ENCODE peak calls at places on chromosomes 4 and X, in nine cellular contexts. J is suprapubic skin, X is fibroblast of lung, G is PC-3, E is upper lobe of left lung, V is adrenal gland, Y is mesenchymal stem cell, B is Panc1, N is H9. W is an unnamed sample.

GRCh38 chrX:152637649-152638442 is at the start of gene GABRQ:
- DNase-seq in Y (no peak), B (no peak), V (peak), G (no peak), N (peak), J (no peak), X (peak), E (no peak), W (peak)

GRCh38 chrX:255923-256331 is 25.3 kb upstream of the PLCXD1 start:
- DNase-seq in E (no peak), Y (no peak), G (no peak), B (no peak), J (no peak), N (no peak), V (no peak), X (no peak), W (no peak)

GRCh38 chr4:2333356-2333841 is 71.5 kb upstream of the MXD4 start:
- DNase-seq in Y (no peak), N (no peak), G (no peak), E (peak), X (peak), J (no peak), V (peak), B (no peak), W (no peak)

GRCh38 chr4:103429283-103429682 is 231.1 kb upstream of the CENPE start:
- DNase-seq in G (no peak), X (no peak), Y (no peak), E (no peak), V (no peak), N (peak), B (no peak), J (no peak), W (no peak)

GRCh38 chrX:53357799-53358530 is 64.5 kb downstream of the SMC1A start:
- DNase-seq in X (peak), G (no peak), E (no peak), N (peak), B (no peak), J (no peak), V (peak), Y (peak), W (no peak)

GRCh38 chr4:21380861-21381260 is 567.7 kb downstream of the KCNIP4 start:
- DNase-seq in G (no peak), B (no peak), N (no peak), J (no peak), Y (no peak), E (no peak), X (no peak), V (no peak), W (no peak)

GRCh38 chr4:125316391-125316780 is 1.6 kb downstream of the FAT4 start:
- DNase-seq in Y (no peak), J (peak), G (peak), N (peak), E (peak), X (no peak), V (peak), B (no peak), W (peak)

GRCh38 chr4:154877110-154877760 is 96.2 kb downstream of the RBM46 start:
- DNase-seq in B (no peak), X (peak), G (peak), V (no peak), J (no peak), E (no peak), N (no peak), Y (no peak), W (no peak)

GRCh38 chr4:107853444-107854325 is 29.0 kb downstream of the SGMS2 start:
- DNase-seq in J (no peak), Y (peak), G (peak), X (peak), E (no peak), B (no peak), V (no peak), N (no peak), W (no peak)

GRCh38 chr4:32499176-32499575 is 1779.0 kb downstream of the PCDH7 start:
- DNase-seq in Y (no peak), J (no peak), G (no peak), E (no peak), X (peak), B (no peak), N (no peak), V (no peak), W (no peak)

GRCh38 chr4:20618010-20618409 is 82.2 kb upstream of the PACRGL start:
- DNase-seq in X (no peak), J (no peak), V (peak), Y (no peak), B (no peak), E (peak), N (no peak), G (no peak), W (peak)

GRCh38 chr4:111943796-111944203 is 201.5 kb upstream of the FAM241A start:
- DNase-seq in E (peak), N (peak), J (no peak), Y (peak), G (peak), X (peak), V (peak), B (no peak), W (no peak)

GRCh38 chr4:3263053-3263958 is 14.3 kb downstream of the MSANTD1 start:
- DNase-seq in B (no peak), G (no peak), X (no peak), E (peak), J (no peak), V (no peak), N (no peak), Y (no peak), W (no peak)

GRCh38 chr4:76072760-76073159 is 1.7 kb upstream of the ART3 start:
- DNase-seq in J (no peak), X (no peak), B (no peak), V (no peak), G (no peak), N (no peak), E (no peak), Y (no peak), W (no peak)

GRCh38 chrX:10022580-10023245 is 55.6 kb downstream of the CLDN34 start:
- DNase-seq in E (no peak), V (peak), J (peak), X (peak), N (no peak), G (no peak), B (no peak), Y (peak), W (no peak)

GRCh38 chrX:323721-324628 is 5.4 kb upstream of the GTPBP6 start:
- DNase-seq in G (peak), Y (peak), X (peak), V (no peak), J (peak), N (peak), B (peak), E (peak), W (no peak)

GRCh38 chrX:68249401-68249831 is 183.9 kb downstream of the OPHN1 start:
- DNase-seq in Y (no peak), G (no peak), N (no peak), V (peak), B (no peak), J (no peak), E (no peak), X (no peak), W (no peak)

GRCh38 chr4:98468744-98469143 is 189.7 kb downstream of the TSPAN5 start:
- DNase-seq in J (no peak), X (peak), V (no peak), B (no peak), N (no peak), G (no peak), Y (no peak), E (no peak), W (no peak)

DNA sequence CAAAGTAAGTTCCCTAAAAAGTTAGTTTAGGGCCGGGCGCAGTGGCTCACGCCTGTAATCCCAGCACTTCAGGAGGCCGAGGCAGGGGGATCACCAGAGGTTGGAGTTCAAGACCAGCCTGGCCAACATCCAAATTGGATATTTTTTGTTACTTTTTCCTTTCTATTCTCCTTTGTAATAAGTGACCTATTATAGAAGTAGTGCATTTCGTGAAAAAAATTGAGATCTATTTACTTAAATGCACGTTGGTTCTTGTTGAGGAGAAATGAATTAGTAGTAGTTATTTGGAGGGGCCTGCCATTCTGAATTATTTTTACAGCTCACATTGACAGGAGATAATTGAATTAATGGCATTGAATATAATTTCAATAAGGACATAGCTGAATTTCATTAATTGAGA is 22.3 kb upstream of the NDUFC1 start:
- DNase-seq in E (no peak), X (no peak), V (no peak), Y (no peak), N (no peak), J (no peak), B (no peak), G (no peak), W (no peak)
- H3K27ac ChIP-seq in E (no peak), X (no peak), V (no peak), Y (no peak), N (no peak), J (no peak), B (no peak), G (no peak), W (no peak)

GRCh38 chr4:692771-693554 is 4.0 kb upstream of the SLC49A3 start:
- DNase-seq in V (no peak), B (no peak), J (no peak), Y (no peak), G (no peak), E (no peak), N (peak), X (no peak), W (peak)
- H3K27ac ChIP-seq in V (no peak), B (no peak), J (no peak), Y (no peak), G (no peak), E (no peak), N (no peak), X (no peak), W (peak)

GRCh38 chrX:2410279-2411020 is 90.3 kb downstream of the DHRSX start:
- DNase-seq in G (no peak), N (no peak), B (no peak), J (no peak), Y (no peak), X (no peak), V (no peak), E (no peak), W (no peak)

GRCh38 chrX:2406891-2407518 is 93.8 kb downstream of the DHRSX start:
- DNase-seq in V (no peak), B (no peak), X (no peak), E (no peak), G (no peak), Y (no peak), J (no peak), N (no peak), W (no peak)

GRCh38 chrX:2412131-2412530 is 88.6 kb downstream of the DHRSX start:
- DNase-seq in J (no peak), G (no peak), B (no peak), Y (no peak), N (no peak), X (no peak), V (no peak), E (no peak), W (no peak)

GRCh38 chrX:2408856-2409255 is 91.9 kb downstream of the DHRSX start:
- DNase-seq in G (no peak), J (no peak), X (no peak), N (no peak), V (no peak), B (no peak), E (no peak), Y (no peak), W (no peak)

DNA sequence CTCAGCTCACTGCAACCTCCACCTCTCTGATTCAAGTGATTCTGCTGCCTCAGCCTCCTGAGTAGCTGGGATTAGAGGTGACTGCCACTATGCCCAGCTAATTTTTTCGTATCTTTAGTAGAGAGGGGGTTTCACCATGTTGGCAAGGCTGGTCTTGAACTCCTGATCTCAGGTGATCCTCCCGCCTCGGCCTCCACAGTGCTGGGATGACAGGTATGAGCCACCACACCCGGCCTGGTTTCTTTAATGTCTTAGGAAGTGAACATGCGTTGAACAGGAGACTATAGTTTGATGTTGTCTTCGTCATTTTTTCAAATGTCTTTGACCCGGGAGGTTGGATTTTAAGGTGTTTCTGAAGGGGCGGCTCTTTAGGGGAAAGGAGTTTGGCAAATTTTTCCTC is 91.0 kb downstream of the DHRSX start:
- DNase-seq in V (no peak), E (no peak), X (no peak), J (no peak), N (no peak), G (no peak), B (no peak), Y (no peak), W (no peak)
- H3K27ac ChIP-seq in V (no peak), E (no peak), X (no peak), J (no peak), N (no peak), G (no peak), B (no peak), Y (no peak), W (no peak)

GRCh38 chr4:94256144-94256783 is 48.6 kb downstream of the SMARCAD1 start:
- DNase-seq in Y (no peak), B (no peak), N (no peak), G (no peak), X (no peak), E (no peak), V (no peak), J (no peak), W (no peak)
- H3K27ac ChIP-seq in Y (no peak), B (no peak), N (no peak), G (no peak), X (no peak), E (no peak), V (no peak), J (no peak), W (no peak)

GRCh38 chr4:16626945-16627344 is 271.5 kb downstream of the LDB2 start:
- DNase-seq in G (peak), E (no peak), V (peak), B (no peak), X (peak), N (no peak), J (peak), Y (peak), W (no peak)
- H3K27ac ChIP-seq in G (peak), E (peak), V (no peak), B (no peak), X (peak), N (no peak), J (no peak), Y (no peak), W (no peak)

W was measured in prostate gland.